ENCODE peak calls at places on chromosome 13, in seven cellular contexts. G, Q, M, W, V, U and R are unnamed samples.

GRCh38 chr13:112619730-112620639 is 32.0 kb upstream of the TUBGCP3 start:
- DNase-seq in U (no peak), G (no peak), Q (no peak), V (peak; percentile 31), W (peak; percentile 20), M (no peak), R (no peak)

GRCh38 chr13:40401911-40402776 is 264.3 kb downstream of the FOXO1 start:
- DNase-seq in W (peak; percentile 99), G (peak; percentile 89), M (peak; percentile 30), U (peak; percentile 81), V (peak; percentile 100), Q (peak; percentile 89), R (no peak)

GRCh38 chr13:96475103-96475502 is 385.2 kb downstream of the HS6ST3 start:
- DNase-seq in G (no peak), M (no peak), V (no peak), W (no peak), U (no peak), Q (no peak), R (no peak)

GRCh38 chr13:72437458-72437857 is 290.0 kb downstream of the MZT1 start:
- DNase-seq in V (peak; percentile 4), W (no peak), U (no peak), Q (no peak), G (no peak), M (no peak), R (no peak)

GRCh38 chr13:105090244-105090643 is 1445.2 kb downstream of the EFNB2 start:
- DNase-seq in G (no peak), V (no peak), W (peak; percentile 3), U (no peak), M (no peak), Q (no peak), R (no peak)

GRCh38 chr13:33204130-33204927 is 81.2 kb downstream of the STARD13 start:
- DNase-seq in V (no peak), W (peak; percentile 94), M (no peak), U (no peak), G (peak; percentile 94), Q (peak; percentile 87), R (no peak)

GRCh38 chr13:99224019-99224418 is 23.4 kb downstream of the UBAC2 start:
- DNase-seq in Q (no peak), V (peak; percentile 67), U (no peak), M (no peak), W (no peak), G (no peak), R (no peak)

GRCh38 chr13:102555914-102556553 is 40.8 kb upstream of the TPP2 start:
- DNase-seq in U (no peak), M (no peak), W (peak; percentile 44), Q (no peak), V (peak; percentile 59), G (no peak), R (no peak)

GRCh38 chr13:75792526-75793187 is 156.5 kb downstream of the LMO7 start:
- DNase-seq in V (no peak), Q (peak; percentile 27), G (no peak), U (no peak), W (peak; percentile 72), M (no peak), R (no peak)

GRCh38 chr13:24821207-24821606 is 57.2 kb downstream of the RNF17 start:
- DNase-seq in V (no peak), M (no peak), U (no peak), W (no peak), Q (no peak), G (no peak), R (no peak)

GRCh38 chr13:99374994-99375805 is 68.0 kb upstream of the GPR183 start:
- DNase-seq in U (no peak), G (no peak), V (peak; percentile 62), M (no peak), Q (no peak), W (no peak), R (no peak)

GRCh38 chr13:30234763-30235162 is 72.6 kb downstream of the KATNAL1 start:
- DNase-seq in U (no peak), Q (no peak), W (peak; percentile 62), M (no peak), G (no peak), V (no peak), R (no peak)

GRCh38 chr13:62626771-62627170 is 1211.1 kb upstream of the PCDH20 start:
- DNase-seq in M (no peak), G (no peak), W (no peak), U (no peak), V (peak; percentile 20), Q (no peak), R (no peak)

GRCh38 chr13:94061316-94061715 is 418.2 kb downstream of the DCT start:
- DNase-seq in V (no peak), M (no peak), W (peak; percentile 16), G (peak; percentile 5), Q (no peak), U (no peak), R (no peak)

GRCh38 chr13:36965767-36966166 is 33.4 kb downstream of the ALG5 start:
- DNase-seq in M (no peak), W (peak; percentile 79), Q (no peak), G (peak; percentile 14), V (peak; percentile 15), U (no peak), R (no peak)

GRCh38 chr13:44140146-44140545 is 233.5 kb upstream of the SERP2 start:
- DNase-seq in Q (no peak), M (no peak), V (no peak), W (no peak), G (no peak), U (no peak), R (no peak)

GRCh38 chr13:30869491-30869890 is 36.6 kb upstream of the MEDAG start:
- DNase-seq in W (peak; percentile 70), V (no peak), Q (no peak), G (no peak), U (no peak), M (no peak), R (no peak)

GRCh38 chr13:25204843-25205242 is 32.8 kb upstream of the AMER2 start:
- DNase-seq in M (no peak), W (no peak), U (no peak), V (no peak), Q (no peak), G (no peak), R (no peak)

GRCh38 chr13:24040835-24041234 is 119.7 kb upstream of the SPATA13 start:
- DNase-seq in M (no peak), G (no peak), V (no peak), Q (no peak), U (no peak), W (no peak), R (no peak)

DNA sequence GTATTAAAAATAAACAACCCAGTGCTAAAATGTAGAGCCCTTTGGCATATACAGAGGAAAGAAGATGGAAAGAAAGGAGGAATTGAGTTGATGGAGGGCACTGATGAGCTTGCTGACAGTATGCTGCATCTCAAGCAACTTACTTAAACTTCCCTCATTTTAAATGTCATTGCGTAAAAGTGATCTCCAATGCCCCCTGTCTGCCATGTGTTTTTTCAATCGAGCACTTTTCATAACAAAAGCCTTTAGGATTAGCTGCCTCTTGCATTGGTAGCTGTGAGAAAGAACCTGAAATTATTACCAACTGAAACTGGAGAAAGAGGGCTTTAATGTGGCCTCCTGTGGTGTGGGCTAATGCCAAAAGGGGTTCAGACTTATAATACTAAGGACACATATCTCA is 541.6 kb downstream of the SUCLA2 start:
- DNase-seq in Q (no peak), M (no peak), G (no peak), W (peak; percentile 61), V (peak; percentile 45), U (no peak), R (no peak)
- TF ChIP-seq CTCF in Q (no peak), M (no peak), G (peak; percentile 28), W (peak; percentile 23), V (no peak), U (no peak), R (peak; percentile 15)

GRCh38 chr13:81020010-81020409 is 679.1 kb upstream of the SPRY2 start:
- DNase-seq in U (no peak), M (no peak), G (no peak), Q (no peak), W (no peak), V (no peak), R (no peak)

GRCh38 chr13:81012031-81012430 is 671.1 kb upstream of the SPRY2 start:
- DNase-seq in G (no peak), V (no peak), W (no peak), U (no peak), Q (no peak), M (no peak), R (no peak)

GRCh38 chr13:81018936-81019335 is 678.0 kb upstream of the SPRY2 start:
- DNase-seq in U (no peak), V (no peak), M (no peak), W (no peak), Q (no peak), G (no peak), R (no peak)

GRCh38 chr13:81021284-81021683 is 680.4 kb upstream of the SPRY2 start:
- DNase-seq in U (no peak), Q (no peak), M (no peak), W (no peak), G (no peak), V (no peak), R (no peak)

GRCh38 chr13:81017525-81018152 is 676.7 kb upstream of the SPRY2 start:
- DNase-seq in U (no peak), G (no peak), W (peak; percentile 75), M (peak; percentile 6), V (peak; percentile 48), Q (no peak), R (peak; percentile 18)
- TF ChIP-seq CTCF in U (peak; percentile 57), G (peak; percentile 45), W (peak; percentile 50), M (no peak), V (no peak), Q (peak; percentile 45), R (peak; percentile 65)

DNA sequence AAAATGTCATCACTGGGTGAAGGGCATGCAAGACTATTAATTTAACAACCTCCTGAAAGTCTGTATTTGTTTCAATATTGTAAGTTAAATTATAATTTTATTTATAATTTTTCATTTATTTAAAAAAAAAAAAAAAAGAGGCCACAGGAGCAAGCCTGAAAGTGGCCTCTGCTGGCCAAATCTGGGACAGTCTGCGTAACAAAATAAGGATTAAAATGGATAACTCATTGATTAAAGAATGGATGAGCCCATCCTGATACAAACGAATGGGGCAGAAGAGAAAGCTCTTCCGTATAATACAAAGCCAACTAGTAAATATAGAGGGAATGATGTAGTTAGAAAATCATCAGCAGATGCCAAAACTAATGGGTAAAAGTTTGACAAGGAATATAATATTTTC is 36.2 kb downstream of the SUCLA2 start:
- DNase-seq in Q (no peak), G (no peak), M (no peak), V (no peak), W (no peak), U (no peak), R (no peak)
- TF ChIP-seq CTCF in Q (no peak), G (no peak), M (no peak), V (no peak), W (no peak), U (no peak), R (no peak)

GRCh38 chr13:26255717-26256277 is 1.9 kb downstream of the CDK8 start:
- DNase-seq in G (no peak), M (no peak), U (no peak), V (peak; percentile 54), Q (no peak), W (peak; percentile 30), R (no peak)
- TF ChIP-seq CTCF in G (peak; percentile 23), M (no peak), U (no peak), V (peak; percentile 38), Q (no peak), W (peak; percentile 37), R (peak; percentile 39)

GRCh38 chr13:82358284-82358683 is 1524.0 kb downstream of the SLITRK1 start:
- DNase-seq in W (no peak), U (no peak), M (no peak), G (no peak), V (no peak), Q (no peak), R (no peak)

GRCh38 chr13:82356667-82357066 is 1525.6 kb downstream of the SLITRK1 start:
- DNase-seq in V (peak; percentile 8), U (no peak), Q (no peak), G (no peak), M (no peak), W (peak; percentile 18), R (no peak)
- TF ChIP-seq CTCF in V (no peak), U (no peak), Q (no peak), G (peak; percentile 6), M (no peak), W (no peak), R (peak; percentile 35)